ENCODE peak calls at places on chromosomes 3 and 15, in seven cellular contexts. A, N, I, Z, S, X and H are unnamed samples.
A peak's percentile ranks its signal among the peaks of the same experiment; 100 is the strongest.

GRCh38 chr15:95996494-95996893 is 334.0 kb upstream of the NR2F2 start:
- DNase-seq in Z (peak; percentile 36), X (no peak), S (no peak), A (no peak), N (no peak), I (no peak), H (no peak)

GRCh38 chr3:120552184-120553020 is 43.7 kb upstream of the NDUFB4 start:
- DNase-seq in Z (no peak), X (no peak), N (no peak), S (no peak), A (no peak), I (no peak), H (no peak)

GRCh38 chr15:66004618-66005262 is 135.4 kb downstream of the RAB11A start:
- DNase-seq in X (peak; percentile 55), S (peak; percentile 59), A (peak; percentile 47), I (no peak), N (peak; percentile 50), Z (peak; percentile 19), H (peak; percentile 56)

GRCh38 chr3:137205394-137206060 is 247.7 kb downstream of the IL20RB start:
- DNase-seq in I (no peak), X (no peak), S (no peak), A (no peak), Z (no peak), N (no peak), H (no peak)

GRCh38 chr3:31462050-31462569 is 70.6 kb upstream of the STT3B start:
- DNase-seq in Z (peak; percentile 33), X (peak; percentile 6), I (no peak), S (no peak), A (peak; percentile 51), N (peak; percentile 21), H (peak; percentile 43)

GRCh38 chr3:168839692-168840091 is 744.0 kb upstream of the GOLIM4 start:
- DNase-seq in S (no peak), N (no peak), A (no peak), I (no peak), Z (no peak), X (no peak), H (no peak)

GRCh38 chr3:69716119-69716518 is 23.1 kb upstream of the MITF start:
- DNase-seq in Z (no peak), I (no peak), X (no peak), S (no peak), N (no peak), A (no peak), H (no peak)

GRCh38 chr3:197512691-197513571 is 42.8 kb downstream of the BDH1 start:
- DNase-seq in S (no peak), A (no peak), X (no peak), I (no peak), N (no peak), Z (no peak), H (no peak)

GRCh38 chr3:16828815-16829214 is 55.9 kb upstream of the PLCL2 start:
- DNase-seq in Z (peak; percentile 6), S (peak; percentile 43), X (peak; percentile 47), N (peak; percentile 44), A (peak; percentile 41), I (no peak), H (peak; percentile 36)

GRCh38 chr3:141050576-141050912 is 603 bp upstream of the SPSB4 start:
- DNase-seq in A (no peak), X (no peak), I (no peak), S (no peak), N (no peak), Z (no peak), H (no peak)

GRCh38 chr15:75981149-75981815 is 30.9 kb downstream of the NRG4 start:
- DNase-seq in A (no peak), Z (no peak), N (no peak), I (no peak), S (no peak), X (no peak), H (no peak)

GRCh38 chr3:194472290-194472920 is 14.4 kb downstream of the ATP13A3 start:
- DNase-seq in A (peak; percentile 67), N (peak; percentile 78), Z (peak; percentile 53), X (peak; percentile 49), I (no peak), S (no peak), H (peak; percentile 35)

GRCh38 chr3:36060950-36061349 is 319.4 kb upstream of the STAC start:
- DNase-seq in N (peak; percentile 3), X (no peak), I (no peak), Z (no peak), A (no peak), S (no peak), H (no peak)

GRCh38 chr15:64813075-64813474 is 12.4 kb downstream of the PIF1 start:
- DNase-seq in I (no peak), A (peak; percentile 67), Z (no peak), N (peak; percentile 10), S (no peak), X (no peak), H (no peak)

GRCh38 chr3:157515398-157515797 is 12.2 kb upstream of the VEPH1 start:
- DNase-seq in S (no peak), N (no peak), Z (no peak), X (no peak), A (no peak), I (no peak), H (no peak)

GRCh38 chr15:60656041-60656440 is 177.1 kb upstream of the ICE2 start:
- DNase-seq in Z (no peak), A (no peak), I (no peak), X (no peak), S (peak; percentile 9), N (no peak), H (no peak)

GRCh38 chr15:60655252-60655651 is 176.3 kb upstream of the ICE2 start:
- DNase-seq in N (no peak), A (no peak), S (no peak), Z (no peak), X (no peak), I (no peak), H (no peak)

GRCh38 chr15:60661075-60661645 is 182.2 kb upstream of the ICE2 start:
- DNase-seq in A (no peak), X (no peak), S (no peak), Z (no peak), N (peak; percentile 17), I (no peak), H (no peak)

GRCh38 chr15:60656491-60657284 is 177.7 kb upstream of the ICE2 start:
- DNase-seq in S (no peak), X (no peak), N (no peak), I (no peak), Z (peak; percentile 47), A (no peak), H (no peak)

DNA sequence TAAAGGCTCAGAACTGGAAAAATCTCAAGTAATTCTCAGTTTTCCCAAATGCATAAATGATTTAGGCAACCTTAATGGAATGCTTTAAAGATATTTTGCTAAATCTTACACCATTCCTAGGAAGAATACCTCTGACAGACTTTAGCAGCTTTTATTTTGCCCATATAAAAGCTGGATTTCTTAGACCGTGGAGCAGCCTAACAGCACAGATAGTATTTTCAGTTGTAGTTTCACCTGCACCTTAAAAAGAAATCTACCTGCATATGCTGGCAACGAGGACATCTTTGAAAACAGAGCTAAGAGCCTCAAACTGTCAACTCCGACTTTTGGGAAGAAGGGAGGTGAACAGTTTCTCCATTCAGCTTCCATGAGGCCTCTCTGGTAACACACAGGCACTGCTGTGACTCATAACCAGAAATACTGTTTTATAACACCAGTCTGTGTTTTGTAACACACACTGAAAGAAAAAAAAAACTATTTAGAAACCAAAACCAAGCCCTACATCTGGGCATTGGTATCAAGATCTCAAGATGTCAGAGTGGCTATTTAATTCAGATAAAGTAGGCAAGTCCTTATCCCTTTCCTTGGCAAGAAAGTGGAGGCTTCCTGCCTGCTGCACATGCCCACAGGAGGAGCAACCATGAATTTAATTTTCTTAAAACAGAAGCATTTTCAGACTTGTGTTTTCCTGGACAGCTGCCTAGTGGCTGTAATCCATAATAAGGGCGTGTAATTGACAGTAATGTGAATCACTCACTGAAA is 181.5 kb upstream of the ICE2 start:
- DNase-seq in S (no peak), X (no peak), A (no peak), N (peak; percentile 60), I (peak; percentile 66), Z (peak; percentile 72), H (peak; percentile 32)
- TF ChIP-seq CTCF in S (no peak), X (no peak), A (no peak), N (no peak), I (no peak), Z (no peak), H (no peak)

GRCh38 chr3:48561045-48561736 is 2.4 kb downstream of the UCN2 start:
- DNase-seq in S (peak; percentile 64), N (peak; percentile 40), I (peak; percentile 86), Z (no peak), A (peak; percentile 80), X (no peak), H (peak; percentile 73)
- TF ChIP-seq CTCF in S (peak; percentile 17), N (no peak), I (peak; percentile 29), Z (no peak), A (peak; percentile 77), X (no peak), H (peak; percentile 11)

DNA sequence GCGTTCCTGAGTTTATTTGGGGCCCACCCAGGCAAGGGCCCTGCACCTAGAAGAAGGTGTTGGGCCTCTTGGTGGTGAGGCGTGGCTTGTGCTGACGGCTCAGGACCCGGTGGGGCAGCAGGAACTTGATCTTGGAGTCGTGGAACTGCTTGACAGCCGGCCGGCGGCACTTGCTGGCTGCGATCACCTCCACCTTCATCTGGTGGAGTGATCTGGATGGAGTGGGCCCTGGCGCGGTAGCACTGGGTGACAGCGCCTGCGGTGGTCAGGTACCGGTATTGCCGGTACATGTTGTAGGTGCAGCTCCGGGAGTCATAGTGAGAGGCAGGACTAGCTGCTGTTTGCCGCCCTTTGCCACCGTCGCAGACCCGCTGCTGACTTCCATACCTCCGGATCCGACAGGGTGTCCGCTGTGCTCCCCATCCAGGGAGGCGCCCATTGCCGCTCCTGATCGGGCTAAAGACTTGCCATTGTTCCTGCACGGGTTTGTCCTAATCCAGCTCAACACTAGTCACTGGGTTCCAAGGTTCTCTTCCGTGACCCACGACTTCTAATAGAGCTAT is 136.8 kb downstream of the ANO10 start:
- DNase-seq in S (no peak), I (no peak), A (no peak), N (no peak), Z (no peak), X (no peak), H (no peak)
- TF ChIP-seq CTCF in S (no peak), I (no peak), A (peak; percentile 15), N (no peak), Z (no peak), X (no peak), H (no peak)

GRCh38 chr15:58501006-58501405 is 69.2 kb downstream of the LIPC start:
- DNase-seq in S (no peak), A (no peak), I (no peak), N (peak; percentile 48), X (no peak), Z (no peak), H (no peak)

GRCh38 chr15:58501636-58502178 is 69.9 kb downstream of the LIPC start:
- DNase-seq in X (no peak), S (no peak), A (no peak), N (no peak), I (no peak), Z (no peak), H (no peak)

GRCh38 chr15:58495836-58496501 is 64.2 kb downstream of the LIPC start:
- DNase-seq in S (no peak), X (no peak), I (no peak), Z (no peak), A (no peak), N (no peak), H (no peak)

GRCh38 chr15:58497036-58497785 is 65.4 kb downstream of the LIPC start:
- DNase-seq in N (no peak), Z (no peak), A (no peak), S (no peak), I (no peak), X (no peak), H (no peak)

GRCh38 chr15:58498821-58499580 is 67.2 kb downstream of the LIPC start:
- DNase-seq in X (no peak), S (no peak), A (no peak), N (peak; percentile 32), Z (no peak), I (no peak), H (no peak)
- TF ChIP-seq CTCF in X (no peak), S (no peak), A (no peak), N (no peak), Z (no peak), I (no peak), H (no peak)